ENCODE peak calls at places on chromosomes 12 and 14, in four cellular contexts. E is NCI-H1436; Z is activated CD4-positive, alpha-beta T cell treated with anti-CD3 and anti-CD28 coated beads for 4 hours; H is CD8-positive, alpha-beta memory T cell. N is an unnamed sample.
A peak's percentile ranks its signal among the peaks of the same experiment; 100 is the strongest.

GRCh38 chr12:14540801-14541462 is 26.8 kb downstream of the PLBD1 start:
- DNase-seq in E (no peak), Z (no peak), H (no peak), N (no peak)

GRCh38 chr12:11753151-11753501 is 103.7 kb downstream of the ETV6 start:
- DNase-seq in E (no peak), Z (no peak), H (no peak), N (peak; percentile 34)

GRCh38 chr14:41743140-41743539 is 136.5 kb downstream of the LRFN5 start:
- DNase-seq in E (no peak), Z (no peak), H (no peak), N (no peak)

GRCh38 chr12:54890339-54890738 is 36.0 kb downstream of the MUCL1 start:
- DNase-seq in E (peak; percentile 39), Z (no peak), H (no peak), N (peak; percentile 77)

GRCh38 chr14:56224691-56225681 is 106.8 kb downstream of the PELI2 start:
- DNase-seq in E (no peak), Z (no peak), H (no peak), N (no peak)

GRCh38 chr12:32987526-32987925 is 90.9 kb upstream of the PKP2 start:
- DNase-seq in E (peak; percentile 23), Z (no peak), H (no peak), N (peak; percentile 41)

GRCh38 chr12:131229426-131230339 is 276.0 kb downstream of the ADGRD1 start:
- DNase-seq in E (no peak), Z (no peak), H (no peak), N (no peak)

GRCh38 chr14:50222061-50222613 is 9.2 kb downstream of the SOS2 start:
- DNase-seq in E (no peak), Z (no peak), H (no peak), N (no peak)

GRCh38 chr14:24206260-24207103 is 986 bp downstream of the TSSK4 start:
- DNase-seq in E (no peak), Z (no peak), H (no peak), N (no peak)

GRCh38 chr12:7190268-7191055 is 976 bp downstream of the PEX5 start:
- DNase-seq in E (peak; percentile 22), Z (peak; percentile 8), H (no peak), N (peak; percentile 5)

GRCh38 chr12:66942741-66943465 is 264.0 kb upstream of the GRIP1 start:
- DNase-seq in E (no peak), Z (no peak), H (no peak), N (no peak)

GRCh38 chr14:100193417-100194357 is 34.2 kb upstream of the DEGS2 start:
- DNase-seq in E (no peak), Z (no peak), H (no peak), N (no peak)

GRCh38 chr14:81737938-81738337 is 204.3 kb upstream of the SEL1L start:
- DNase-seq in E (no peak), Z (no peak), H (no peak), N (no peak)

GRCh38 chr14:34722723-34723545 is 8.5 kb upstream of the CFL2 start:
- DNase-seq in E (peak; percentile 28), Z (peak; percentile 18), H (peak; percentile 20), N (peak; percentile 48)

GRCh38 chr14:63910593-63911363 is 58.0 kb downstream of the SYNE2 start:
- DNase-seq in E (no peak), Z (no peak), H (no peak), N (no peak)

N was measured in NCI-H774.